ENCODE peak calls at places on chromosome 1, in six cellular contexts. P is brain microvascular endothelial cell, M is BJ, C is epithelial cell of esophagus, A is fibroblast of pulmonary artery, T is heart left ventricle. Y is an unnamed sample.
A peak's percentile ranks its signal among the peaks of the same experiment; 100 is the strongest.

GRCh38 chr1:4939266-4939665 is 284.9 kb downstream of the AJAP1 start:
- DNase-seq in P (no peak), T (no peak), A (no peak), M (no peak), C (no peak), Y (no peak)

GRCh38 chr1:36187800-36188593 is 32.0 kb downstream of the MAP7D1 start:
- DNase-seq in M (peak; percentile 50), C (peak; percentile 91), T (peak; percentile 88), A (peak; percentile 96), P (peak; percentile 88), Y (peak; percentile 88)

GRCh38 chr1:53485478-53486394 is 26.5 kb downstream of the DMRTB1 start:
- DNase-seq in C (peak; percentile 79), A (peak; percentile 85), T (peak; percentile 84), M (no peak), P (peak; percentile 80), Y (peak; percentile 84)

GRCh38 chr1:222009105-222009730 is 267.3 kb upstream of the DUSP10 start:
- DNase-seq in T (no peak), A (peak; percentile 27), P (no peak), C (peak; percentile 38), M (no peak), Y (no peak)

GRCh38 chr1:160641323-160642280 is 5.2 kb downstream of the SLAMF1 start:
- DNase-seq in P (no peak), T (no peak), M (no peak), A (no peak), C (no peak), Y (no peak)

GRCh38 chr1:31416101-31416736 is 3.2 kb downstream of the SERINC2 start:
- DNase-seq in C (peak; percentile 87), M (no peak), T (no peak), A (no peak), P (no peak), Y (no peak)

GRCh38 chr1:243505986-243506689 is 250.3 kb downstream of the SDCCAG8 start:
- DNase-seq in T (no peak), A (peak; percentile 38), P (peak; percentile 49), M (no peak), C (no peak), Y (no peak)

GRCh38 chr1:99691175-99691574 is 45.3 kb downstream of the PALMD start:
- DNase-seq in P (no peak), A (peak; percentile 93), C (peak; percentile 9), M (no peak), T (no peak), Y (no peak)

GRCh38 chr1:41739061-41739955 is 179.4 kb downstream of the HIVEP3 start:
- DNase-seq in A (peak; percentile 62), P (peak; percentile 77), T (peak; percentile 91), C (peak; percentile 64), M (peak; percentile 20), Y (peak; percentile 92)

GRCh38 chr1:156709743-156710489 is 4.5 kb upstream of the CRABP2 start:
- DNase-seq in P (no peak), C (peak; percentile 93), T (peak; percentile 4), A (peak; percentile 67), M (no peak), Y (no peak)

GRCh38 chr1:77037038-77037437 is 169.8 kb downstream of the ST6GALNAC5 start:
- DNase-seq in M (no peak), P (no peak), C (no peak), A (no peak), T (no peak), Y (no peak)

GRCh38 chr1:64471218-64471719 is 1.3 kb downstream of the CACHD1 start:
- DNase-seq in C (peak; percentile 27), P (no peak), A (peak; percentile 9), M (no peak), T (peak; percentile 74), Y (peak; percentile 61)

GRCh38 chr1:64473367-64473766 is 3.4 kb downstream of the CACHD1 start:
- DNase-seq in T (no peak), P (no peak), C (no peak), M (no peak), A (no peak), Y (no peak)

GRCh38 chr1:64472805-64473204 is 2.9 kb downstream of the CACHD1 start:
- DNase-seq in A (no peak), M (no peak), T (no peak), C (no peak), P (no peak), Y (no peak)

GRCh38 chr1:64470670-64471217 is 815 bp downstream of the CACHD1 start:
- DNase-seq in P (no peak), C (peak; percentile 20), A (peak; percentile 17), M (no peak), T (peak; percentile 74), Y (peak; percentile 54)

DNA sequence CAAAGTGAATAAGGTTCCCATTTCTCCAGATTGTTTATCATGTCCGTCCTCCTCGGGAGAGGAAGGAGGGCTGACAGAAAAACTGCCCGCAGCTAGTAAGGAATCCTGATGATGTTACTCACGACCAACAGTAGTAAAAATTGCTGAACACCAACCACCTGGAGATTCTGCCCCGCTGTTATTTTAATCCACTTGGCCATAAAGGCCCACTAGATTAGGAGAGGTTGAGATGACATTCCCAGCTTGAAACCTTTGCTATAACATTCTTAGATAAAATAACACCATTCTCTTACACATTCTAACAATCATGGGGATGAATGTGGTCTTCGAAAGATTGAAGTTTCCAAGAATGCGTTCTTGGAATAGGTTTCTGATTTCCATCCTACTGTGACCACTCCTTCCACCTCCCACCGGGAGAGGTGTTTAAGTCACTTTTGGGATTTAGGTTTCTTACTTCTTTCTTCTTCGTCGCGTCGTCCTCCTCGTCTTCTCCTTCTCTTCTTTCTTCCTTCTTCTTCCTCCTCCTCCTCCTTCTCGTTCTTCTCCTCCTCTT is 1.9 kb downstream of the CACHD1 start:
- DNase-seq in C (peak; percentile 55), M (no peak), T (no peak), A (peak; percentile 6), P (no peak), Y (no peak)
- H3K4me3 ChIP-seq in C (peak overlapping the region; percentile 56), M (peak overlapping the region; percentile 64), T (peak overlapping the region; percentile 64), A (peak overlapping the region; percentile 59), P (peak overlapping the region; percentile 64), Y (peak overlapping the region; percentile 69)

GRCh38 chr1:17911789-17912188 is 156.7 kb downstream of the ACTL8 start:
- DNase-seq in M (no peak), P (no peak), C (no peak), T (no peak), A (no peak), Y (no peak)

GRCh38 chr1:17908945-17909344 is 153.8 kb downstream of the ACTL8 start:
- DNase-seq in A (no peak), P (no peak), T (no peak), C (no peak), M (no peak), Y (no peak)

GRCh38 chr1:17912491-17912890 is 157.4 kb downstream of the ACTL8 start:
- DNase-seq in M (no peak), P (no peak), A (no peak), T (no peak), C (no peak), Y (no peak)

GRCh38 chr1:17913326-17914115 is 158.4 kb downstream of the ACTL8 start:
- DNase-seq in T (no peak), C (no peak), A (no peak), P (no peak), M (no peak), Y (no peak)

GRCh38 chr1:17909634-17910033 is 154.5 kb downstream of the ACTL8 start:
- DNase-seq in P (peak; percentile 21), A (peak; percentile 22), T (no peak), M (no peak), C (no peak), Y (no peak)
- TF ChIP-seq CTCF in P (peak; percentile 63), A (peak; percentile 36), T (no peak), M (peak; percentile 44), C (no peak), Y (peak; percentile 16)

DNA sequence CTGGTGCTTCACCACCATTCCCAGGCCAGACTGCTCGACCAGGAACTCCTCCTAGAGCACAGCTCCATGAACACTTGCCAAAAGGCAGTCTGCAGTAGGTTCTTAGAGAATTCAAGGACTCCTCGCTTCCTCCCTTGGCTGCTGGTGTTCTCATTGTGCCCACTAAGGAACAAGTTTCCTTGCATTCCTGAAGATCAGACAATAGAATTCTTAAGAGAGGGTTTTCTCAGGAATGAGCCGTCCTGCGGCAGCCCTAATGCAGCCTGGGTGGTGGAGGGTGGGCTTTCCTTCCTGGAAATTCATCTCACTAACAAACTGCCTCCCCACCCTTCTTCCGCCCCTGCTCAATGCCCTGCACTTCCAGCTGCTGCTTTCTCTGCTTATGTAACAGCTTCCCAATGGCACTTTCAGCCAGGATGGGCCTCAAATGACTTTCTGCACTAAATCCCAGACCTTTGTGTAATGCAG is 288.0 kb downstream of the PLPP3 start:
- DNase-seq in M (no peak), A (peak; percentile 45), T (no peak), P (no peak), C (no peak), Y (peak; percentile 42)
- H3K4me3 ChIP-seq in M (no peak overlapping the region), A (no peak overlapping the region), T (no peak overlapping the region), P (no peak overlapping the region), C (no peak overlapping the region), Y (no peak overlapping the region)

GRCh38 chr1:186479162-186479561 is 18.2 kb upstream of the PDC start:
- DNase-seq in C (no peak), M (no peak), P (no peak), T (no peak), A (no peak), Y (no peak)

GRCh38 chr1:186486061-186486460 is 25.1 kb upstream of the PDC start:
- DNase-seq in C (no peak), M (no peak), P (no peak), T (no peak), A (no peak), Y (no peak)

GRCh38 chr1:186481303-186481888 is 20.5 kb upstream of the PDC start:
- DNase-seq in C (no peak), T (no peak), M (no peak), A (no peak), P (no peak), Y (no peak)

GRCh38 chr1:186483561-186483960 is 22.6 kb upstream of the PDC start:
- DNase-seq in M (no peak), C (peak; percentile 43), T (no peak), A (no peak), P (no peak), Y (no peak)

GRCh38 chr1:186482661-186483255 is 21.8 kb upstream of the PDC start:
- DNase-seq in C (peak; percentile 71), P (peak; percentile 73), A (peak; percentile 87), M (no peak), T (no peak), Y (peak; percentile 48)
- TF ChIP-seq CTCF in C (peak; percentile 99), P (peak; percentile 96), A (peak; percentile 98), M (peak; percentile 95), T (peak; percentile 85), Y (peak; percentile 86)

DNA sequence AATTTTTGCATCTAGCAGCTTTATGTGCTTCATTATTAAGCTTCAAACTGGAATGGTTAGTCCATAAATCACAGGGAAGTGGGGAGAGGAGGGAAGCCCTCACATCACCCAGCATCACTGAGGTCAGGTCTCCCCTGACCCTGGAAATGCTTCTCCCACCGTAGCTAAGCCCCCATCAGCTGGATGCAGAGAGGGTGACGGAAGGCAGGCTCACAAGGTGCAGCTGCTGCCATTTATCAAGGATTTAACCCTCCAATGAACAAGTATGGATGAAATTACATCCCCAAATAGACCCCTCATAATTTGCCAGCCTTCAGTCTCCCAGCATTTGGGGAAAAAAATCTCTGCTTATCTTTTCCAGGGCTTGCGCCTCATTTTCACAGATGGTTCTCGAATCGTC is 60.8 kb downstream of the PGM1 start:
- DNase-seq in C (no peak), T (no peak), M (no peak), A (no peak), P (no peak), Y (no peak)
- H3K4me3 ChIP-seq in C (no peak overlapping the region), T (no peak overlapping the region), M (no peak overlapping the region), A (no peak overlapping the region), P (no peak overlapping the region), Y (no peak overlapping the region)

GRCh38 chr1:37945743-37946702 is 830 bp downstream of the INPP5B start:
- DNase-seq in M (peak; percentile 59), C (no peak), P (peak; percentile 92), A (peak; percentile 98), T (peak; percentile 68), Y (peak; percentile 50)
- TF ChIP-seq CTCF in M (no peak), C (no peak), P (no peak), A (no peak), T (no peak), Y (no peak)

Y was measured in lower lobe of right lung.